ENCODE peak calls at places on chromosomes 6 and 20, in six cellular contexts. S is mesendoderm, O is heart left ventricle, J is SK-N-SH, G is IMR-90, A is heart right ventricle. Y is an unnamed sample.
A peak's percentile ranks its signal among the peaks of the same experiment; 100 is the strongest.

GRCh38 chr6:12598919-12599318 is 117.6 kb upstream of the PHACTR1 start:
- DNase-seq in O (no peak), A (no peak), J (peak; percentile 24), S (no peak), G (no peak), Y (no peak)

GRCh38 chr6:161237176-161237575 is 36.7 kb downstream of the AGPAT4 start:
- DNase-seq in O (no peak), A (no peak), S (peak; percentile 49), J (no peak), G (no peak), Y (no peak)

GRCh38 chr6:139262519-139263300 is 29.1 kb downstream of the TXLNB start:
- DNase-seq in G (peak; percentile 50), J (no peak), O (no peak), A (no peak), S (no peak), Y (no peak)

GRCh38 chr6:166456360-166457156 is 73.8 kb upstream of the MPC1 start:
- DNase-seq in O (no peak), A (no peak), J (no peak), G (peak; percentile 5), S (peak; percentile 61), Y (no peak)

GRCh38 chr6:17354700-17355403 is 38.5 kb upstream of the CAP2 start:
- DNase-seq in A (no peak), O (no peak), J (no peak), G (peak; percentile 86), S (no peak), Y (no peak)

GRCh38 chr6:170139531-170139930 is 151.3 kb downstream of the DLL1 start:
- DNase-seq in S (no peak), G (no peak), J (no peak), A (no peak), O (peak; percentile 7), Y (peak; percentile 22)

GRCh38 chr6:144797881-144798589 is 512.9 kb downstream of the UTRN start:
- DNase-seq in J (no peak), S (no peak), A (no peak), O (no peak), G (peak; percentile 67), Y (no peak)

GRCh38 chr6:35719830-35720733 is 16.8 kb upstream of the ARMC12 start:
- DNase-seq in S (peak; percentile 69), J (peak; percentile 63), A (peak; percentile 52), G (peak; percentile 47), O (peak; percentile 49), Y (peak; percentile 64)

GRCh38 chr20:914727-915498 is 1.2 kb downstream of the ANGPT4 start:
- DNase-seq in S (no peak), G (no peak), J (no peak), O (no peak), A (no peak), Y (no peak)

GRCh38 chr20:25276533-25277050 is 28.7 kb downstream of the PYGB start:
- DNase-seq in S (no peak), O (peak; percentile 14), J (no peak), A (peak; percentile 4), G (no peak), Y (no peak)

DNA sequence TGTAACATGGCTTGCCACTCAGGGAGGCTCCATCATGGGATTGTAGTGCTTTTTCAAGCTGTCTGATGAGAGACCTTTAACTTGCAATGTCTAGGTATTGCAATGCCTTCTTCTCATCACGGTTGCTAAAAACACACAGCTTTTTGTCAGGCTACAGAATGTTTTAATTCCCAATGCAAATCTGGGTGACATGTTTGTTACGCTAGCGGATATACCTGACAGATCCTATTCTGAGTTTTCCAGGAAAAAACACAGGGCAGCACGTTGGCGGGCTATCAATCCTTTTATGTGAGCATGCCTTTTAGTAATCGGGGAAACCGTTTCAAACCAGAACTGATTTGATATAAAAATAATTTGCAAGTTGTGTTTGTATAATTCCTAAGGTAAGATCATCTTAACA is 577.2 kb upstream of the MAP3K7 start:
- DNase-seq in J (no peak), G (no peak), A (no peak), S (no peak), O (no peak), Y (no peak)
- H3K27ac ChIP-seq in J (no peak overlapping the region), G (no peak overlapping the region), A (no peak overlapping the region), S (no peak overlapping the region), O (no peak overlapping the region), Y (no peak overlapping the region)

GRCh38 chr6:150024646-150025155 is 631 bp downstream of the RAET1L start:
- DNase-seq in G (no peak), A (no peak), J (no peak), O (no peak), S (no peak), Y (no peak)
- H3K4me3 ChIP-seq in G (no peak overlapping the region), A (no peak overlapping the region), J (no peak overlapping the region), O (no peak overlapping the region), S (no peak overlapping the region), Y (no peak overlapping the region)

DNA sequence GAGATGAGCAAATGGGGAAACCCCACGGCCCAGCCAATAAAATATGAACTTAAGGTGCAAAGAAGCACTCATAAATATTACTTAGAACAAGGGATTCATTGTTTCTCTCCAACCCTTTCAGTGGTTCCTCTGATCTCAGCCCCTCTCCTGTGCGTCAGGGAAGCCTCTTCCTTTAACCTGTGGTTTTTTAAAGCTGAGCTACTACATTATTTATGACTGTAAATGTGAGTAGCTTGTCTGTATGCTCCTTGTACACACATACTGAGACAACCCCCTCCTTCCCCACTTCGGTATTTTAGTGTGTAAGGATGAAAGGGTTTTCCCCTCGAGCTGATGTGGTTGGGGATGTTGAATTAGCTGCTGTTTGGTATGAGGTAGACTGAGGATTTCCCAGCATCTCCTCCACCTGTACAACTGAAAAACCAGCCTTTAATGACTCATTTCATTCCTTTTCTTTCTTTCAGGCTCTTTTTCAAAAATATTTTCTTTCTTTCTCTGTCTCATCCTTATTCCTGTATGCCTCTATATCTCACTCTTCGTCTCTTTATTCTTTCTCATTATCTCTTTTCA is 6.4 kb downstream of the BMP5 start:
- DNase-seq in A (no peak), J (no peak), S (no peak), O (no peak), G (peak; percentile 75), Y (no peak)
- H3K4me1 ChIP-seq in A (no peaks in the 10 kb centered on the region), J (no peaks in the 10 kb centered on the region), S (no peaks in the 10 kb centered on the region), O (no peaks in the 10 kb centered on the region), G (peaks cover 2% of the 10 kb centered on the region), Y (no peaks in the 10 kb centered on the region)

GRCh38 chr6:168865522-168865921 is 388.1 kb downstream of the THBS2 start:
- DNase-seq in S (no peak), A (no peak), J (no peak), O (no peak), G (no peak), Y (no peak)

GRCh38 chr6:168862346-168862980 is 391.2 kb downstream of the THBS2 start:
- DNase-seq in O (no peak), S (no peak), A (no peak), J (no peak), G (no peak), Y (no peak)

GRCh38 chr6:168860987-168861386 is 392.7 kb downstream of the THBS2 start:
- DNase-seq in G (no peak), O (no peak), A (no peak), S (no peak), J (no peak), Y (no peak)

GRCh38 chr6:168864541-168865495 is 388.8 kb downstream of the THBS2 start:
- DNase-seq in G (no peak), J (no peak), S (no peak), O (no peak), A (no peak), Y (no peak)

GRCh38 chr6:168863467-168863866 is 390.2 kb downstream of the THBS2 start:
- DNase-seq in G (no peak), J (no peak), A (no peak), O (no peak), S (no peak), Y (no peak)
- H3K27ac ChIP-seq in G (no peak overlapping the region), J (no peak overlapping the region), A (no peak overlapping the region), O (no peak overlapping the region), S (no peak overlapping the region), Y (no peak overlapping the region)

DNA sequence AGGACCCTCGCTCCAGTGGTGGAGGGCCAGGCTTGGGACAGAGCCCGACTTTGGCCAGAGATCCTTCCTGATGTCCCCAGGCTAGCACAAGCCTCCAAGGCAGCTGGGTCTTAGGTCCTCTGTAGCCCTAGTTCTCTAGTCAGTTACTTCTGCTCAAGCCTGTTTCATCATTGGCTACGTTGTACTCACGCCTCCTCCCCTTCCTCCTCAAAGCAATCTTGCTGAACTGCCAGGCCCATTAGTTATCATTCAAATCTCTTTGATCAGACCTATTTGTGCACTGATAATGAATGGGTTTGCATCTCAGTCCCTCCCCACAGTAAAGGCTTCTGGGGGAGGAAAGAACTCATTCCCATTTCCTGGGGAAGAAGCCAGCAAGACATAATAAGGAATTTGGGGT is 256.8 kb downstream of the NFATC2 start:
- DNase-seq in O (no peak), A (no peak), G (no peak), J (no peak), S (peak; percentile 61), Y (no peak)
- H3K4me3 ChIP-seq in O (no peak overlapping the region), A (no peak overlapping the region), G (no peak overlapping the region), J (no peak overlapping the region), S (no peak overlapping the region), Y (no peak overlapping the region)

DNA sequence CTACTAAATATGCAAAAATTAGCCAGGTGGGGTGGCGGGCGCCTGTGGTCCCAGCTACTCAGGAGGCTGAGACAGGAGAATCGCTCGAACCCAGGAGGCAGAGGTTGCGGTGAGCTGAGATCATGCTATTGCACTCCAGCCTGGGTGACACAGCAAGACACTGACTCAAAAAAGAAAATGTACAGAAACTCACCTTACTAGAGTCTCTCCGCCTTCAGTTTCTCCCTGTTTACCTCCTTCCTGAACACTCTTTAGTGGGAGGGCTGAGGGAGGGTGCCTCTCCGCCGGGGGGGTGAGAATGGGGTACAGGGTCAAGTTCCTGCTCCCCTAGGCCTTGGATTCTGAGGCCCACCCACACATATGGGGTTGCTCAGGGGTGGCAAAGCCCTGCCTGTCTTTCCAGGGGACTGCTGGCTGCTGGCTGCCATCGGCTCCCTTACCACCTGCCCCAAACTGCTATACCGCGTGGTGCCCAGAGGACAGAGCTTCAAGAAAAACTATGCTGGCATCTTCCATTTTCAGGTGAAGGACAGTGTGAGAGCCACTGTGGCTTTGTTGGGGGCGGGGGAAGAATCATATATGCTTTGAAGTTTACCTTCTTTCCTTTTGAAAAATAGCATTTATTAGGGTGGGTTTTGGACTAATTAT is 13.4 kb downstream of the CAPN11 start:
- DNase-seq in G (no peak), J (no peak), S (no peak), A (no peak), O (no peak), Y (no peak)
- H3K4me1 ChIP-seq in G (peaks cover 2% of the 10 kb centered on the region), J (no peaks in the 10 kb centered on the region), S (no peaks in the 10 kb centered on the region), A (peaks cover 25% of the 10 kb centered on the region), O (peaks cover 13% of the 10 kb centered on the region), Y (peaks cover 11% of the 10 kb centered on the region)

DNA sequence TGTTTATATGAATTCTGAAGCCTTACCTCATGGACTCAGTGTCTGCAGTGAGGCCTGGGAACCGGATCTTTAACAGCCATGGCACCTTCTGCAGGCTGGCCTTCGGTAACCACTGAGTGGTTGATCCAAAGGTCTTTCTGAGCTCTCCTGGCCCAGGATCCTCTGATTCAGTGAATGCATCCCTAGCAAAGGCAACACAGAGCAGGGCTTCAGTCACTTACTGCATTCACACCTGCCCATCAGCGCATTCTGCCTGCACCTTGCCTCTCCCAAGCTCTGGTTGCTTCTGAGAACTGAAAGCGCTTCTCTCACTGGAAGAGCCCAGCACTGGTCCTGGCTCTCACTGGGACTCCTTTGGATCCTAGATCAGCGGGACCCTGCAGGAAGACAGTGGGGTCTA is 8.4 kb upstream of the CST9 start:
- DNase-seq in G (no peak), O (no peak), J (no peak), S (no peak), A (no peak), Y (no peak)
- H3K27ac ChIP-seq in G (no peak overlapping the region), O (no peak overlapping the region), J (no peak overlapping the region), S (no peak overlapping the region), A (no peak overlapping the region), Y (no peak overlapping the region)

Y was measured in left lung.